ENCODE peak calls at places on chromosomes 13 and 19, in seven cellular contexts. O is left ventricle myocardium inferior; I is astrocyte; F is Panc1; P is heart left ventricle; M is HAP-1; T is CD8-positive, alpha-beta memory T cell. S is an unnamed sample. For H3K4me1, H3K36me3 and H3K27me3, the result is how much of the 10 kb centered on the place peaks cover.

GRCh38 chr13:22839554-22840286 is 341.1 kb upstream of the SGCG start:
- DNase-seq in P (no peak), I (no peak), O (no peak), M (no peak), T (no peak), F (no peak), S (no peak)

GRCh38 chr13:52961196-52961845 is 67.3 kb upstream of the OLFM4 start:
- DNase-seq in I (no peak), F (no peak), T (no peak), O (no peak), M (peak), P (no peak), S (no peak)

GRCh38 chr19:13951799-13952153 is 533 bp upstream of the DCAF15 start:
- DNase-seq in M (no peak), I (no peak), P (no peak), O (no peak), T (no peak), F (no peak), S (no peak)

GRCh38 chr13:34833562-34834182 is 108.4 kb upstream of the NBEA start:
- DNase-seq in O (no peak), F (no peak), I (peak), P (no peak), M (peak), T (no peak), S (no peak)

GRCh38 chr19:920051-920857 is 3.1 kb downstream of the KISS1R start:
- DNase-seq in I (no peak), F (no peak), M (no peak), T (peak), O (no peak), P (no peak), S (peak)

GRCh38 chr13:97385854-97386253 is 48.1 kb upstream of the RAP2A start:
- DNase-seq in T (no peak), I (peak), P (no peak), F (no peak), M (no peak), O (no peak), S (no peak)

GRCh38 chr19:52022193-52022592 is 6.0 kb downstream of the ZNF614 start:
- DNase-seq in F (no peak), I (no peak), P (no peak), M (no peak), T (no peak), O (no peak), S (no peak)

GRCh38 chr19:35332817-35333216 is 3.8 kb downstream of the CD22 start:
- DNase-seq in P (no peak), I (no peak), T (peak), F (no peak), O (no peak), M (no peak), S (no peak)

GRCh38 chr13:51942189-51942588 is 69.1 kb downstream of the ATP7B start:
- DNase-seq in O (no peak), P (no peak), M (no peak), T (peak), I (no peak), F (no peak), S (no peak)

GRCh38 chr13:25489238-25489637 is 117.5 kb downstream of the ATP8A2 start:
- DNase-seq in I (no peak), P (no peak), O (no peak), F (no peak), M (no peak), T (no peak), S (no peak)

GRCh38 chr19:4636151-4636717 is 3.1 kb upstream of the TNFAIP8L1 start:
- DNase-seq in M (peak), T (peak), F (no peak), I (no peak), O (peak), P (peak), S (peak)

GRCh38 chr19:12913871-12914690 is 5.0 kb downstream of the SYCE2 start:
- DNase-seq in O (no peak), M (no peak), P (no peak), I (peak), F (no peak), T (peak), S (no peak)

GRCh38 chr19:30557212-30557611 is 185.0 kb downstream of the ZNF536 start:
- DNase-seq in F (no peak), T (no peak), P (no peak), M (no peak), I (no peak), O (no peak), S (no peak)

GRCh38 chr19:22422220-22422619 is at the start of gene ZNF98:
- DNase-seq in O (peak), M (no peak), I (no peak), F (no peak), T (no peak), P (peak), S (no peak)

GRCh38 chr13:27359203-27359821 is 65.1 kb upstream of the GTF3A start:
- DNase-seq in O (peak), T (peak), F (no peak), P (peak), I (no peak), M (peak), S (peak)

GRCh38 chr13:29861694-29862110 is 11.3 kb upstream of the UBL3 start:
- DNase-seq in M (no peak), T (no peak), I (peak), F (no peak), P (no peak), O (no peak), S (peak)

GRCh38 chr19:35479278-35479677 is 11.0 kb downstream of the KRTDAP start:
- DNase-seq in T (no peak), O (no peak), P (no peak), I (no peak), F (no peak), M (no peak), S (no peak)

GRCh38 chr13:41061075-41061913 is at the start of gene WBP4:
- DNase-seq in M (peak), I (peak), F (peak), O (peak), P (peak), T (peak), S (peak)
- H3K4me1 ChIP-seq in M (under half), I (under half), F (under half), O (half or more), P (half or more), T (under half), S (under half)

GRCh38 chr19:44990966-44991365 is 10.3 kb upstream of the RELB start:
- DNase-seq in T (no peak), M (no peak), I (no peak), P (no peak), F (no peak), O (no peak), S (no peak)
- H3K36me3 ChIP-seq in T (under half), M (under half), I (under half), P (under half), F (under half), O (half or more), S (half or more)

DNA sequence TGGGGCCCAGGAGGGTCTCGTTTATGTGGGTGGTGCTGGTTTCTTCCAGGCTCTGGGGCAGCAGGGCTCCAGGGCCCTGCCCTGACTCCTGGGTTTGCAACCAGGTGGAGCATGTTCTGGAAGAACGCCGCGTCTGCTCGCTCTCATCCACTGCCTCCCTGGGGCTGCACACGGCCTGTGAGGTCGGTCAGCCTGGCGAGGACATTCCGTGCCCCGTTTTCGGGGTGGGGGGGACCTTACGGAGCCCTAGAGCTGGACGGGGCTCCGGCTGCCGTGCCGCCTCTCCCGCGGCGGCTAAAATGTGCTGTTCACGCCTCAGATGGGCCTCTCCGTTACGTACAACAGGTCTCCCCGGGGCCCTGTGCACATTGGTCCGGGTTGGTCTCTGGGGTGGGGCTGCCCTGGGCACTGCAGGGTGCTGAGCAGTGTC is 3.3 kb downstream of the GNA11 start:
- DNase-seq in T (no peak), O (no peak), M (no peak), I (no peak), P (peak), F (no peak), S (no peak)
- H3K27me3 ChIP-seq in T (under half), O (under half), M (under half), I (under half), P (under half), F (under half), S (under half)

GRCh38 chr13:24252136-24252535 is 57.2 kb upstream of the C1QTNF9 start:
- DNase-seq in P (no peak), T (no peak), M (no peak), O (no peak), I (no peak), F (no peak), S (no peak)
- H3K4me1 ChIP-seq in P (under half), T (half or more), M (under half), O (under half), I (under half), F (under half), S (under half)

DNA sequence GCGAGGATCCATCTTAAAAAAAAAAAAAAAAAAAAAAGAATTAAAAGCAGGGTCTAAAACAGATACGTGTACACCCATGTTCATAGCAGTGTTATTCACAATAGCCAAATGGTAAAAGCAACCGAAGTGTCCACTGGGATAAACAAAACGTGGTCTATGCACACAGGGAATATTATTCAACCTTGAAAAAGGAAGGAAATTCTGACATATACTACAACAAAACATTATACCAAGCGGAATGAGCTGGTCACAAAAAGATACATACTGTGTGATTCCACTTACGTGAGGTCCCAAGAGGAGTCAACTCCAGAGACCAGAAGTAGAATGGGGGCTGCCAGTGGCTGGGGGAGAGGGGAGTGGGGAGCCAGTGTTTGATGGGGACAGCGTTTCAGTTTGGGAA is 14.7 kb upstream of the ADPRHL1 start:
- DNase-seq in M (no peak), T (no peak), O (no peak), P (peak), F (no peak), I (no peak), S (no peak)
- H3K36me3 ChIP-seq in M (under half), T (under half), O (half or more), P (under half), F (under half), I (under half), S (under half)

GRCh38 chr13:60757481-60757880 is 360.5 kb downstream of the TDRD3 start:
- DNase-seq in P (no peak), T (no peak), I (no peak), M (no peak), F (no peak), O (no peak), S (no peak)

GRCh38 chr13:60755380-60756163 is 358.6 kb downstream of the TDRD3 start:
- DNase-seq in M (peak), F (no peak), I (no peak), T (no peak), O (no peak), P (no peak), S (no peak)

GRCh38 chr13:60758637-60759036 is 361.6 kb downstream of the TDRD3 start:
- DNase-seq in T (no peak), F (no peak), M (no peak), I (no peak), O (no peak), P (no peak), S (no peak)

GRCh38 chr13:60756306-60756705 is 359.3 kb downstream of the TDRD3 start:
- DNase-seq in T (no peak), P (no peak), F (no peak), I (no peak), M (no peak), O (no peak), S (no peak)

GRCh38 chr13:60759499-60759898 is 362.5 kb downstream of the TDRD3 start:
- DNase-seq in M (peak), P (no peak), O (no peak), I (peak), F (no peak), T (no peak), S (peak)
- H3K27me3 ChIP-seq in M (under half), P (under half), O (under half), I (under half), F (under half), T (under half), S (under half)

GRCh38 chr19:11010041-11010440 is 49.2 kb downstream of the SMARCA4 start:
- DNase-seq in F (no peak), O (no peak), I (no peak), T (no peak), M (no peak), P (no peak), S (no peak)
- H3K4me1 ChIP-seq in F (under half), O (under half), I (under half), T (under half), M (under half), P (under half), S (under half)

GRCh38 chr13:110468986-110469495 is 92.5 kb downstream of the RAB20 start:
- DNase-seq in O (no peak), I (no peak), F (no peak), T (no peak), M (no peak), P (no peak), S (no peak)
- H3K36me3 ChIP-seq in O (half or more), I (half or more), F (under half), T (under half), M (under half), P (under half), S (half or more)

GRCh38 chr19:47352095-47352494 is 3.0 kb downstream of the DHX34 start:
- DNase-seq in O (no peak), M (no peak), F (no peak), I (no peak), T (no peak), P (no peak), S (no peak)

GRCh38 chr19:47351545-47351944 is 2.4 kb downstream of the DHX34 start:
- DNase-seq in O (no peak), T (no peak), F (no peak), M (peak), I (peak), P (no peak), S (no peak)

GRCh38 chr19:47356900-47357299 is 7.8 kb downstream of the DHX34 start:
- DNase-seq in I (no peak), O (no peak), T (no peak), M (no peak), F (no peak), P (no peak), S (no peak)

GRCh38 chr19:47350599-47350998 is 1.5 kb downstream of the DHX34 start:
- DNase-seq in M (no peak), I (no peak), F (no peak), T (no peak), O (no peak), P (no peak), S (no peak)

GRCh38 chr19:47353307-47353712 is 4.2 kb downstream of the DHX34 start:
- DNase-seq in O (peak), P (peak), T (no peak), M (no peak), I (no peak), F (no peak), S (no peak)
- H3K27me3 ChIP-seq in O (under half), P (under half), T (under half), M (under half), I (under half), F (under half), S (under half)

GRCh38 chr19:46951236-46951986 is 68.2 kb upstream of the NPAS1 start:
- DNase-seq in P (peak), M (peak), O (no peak), F (no peak), I (peak), T (no peak), S (peak)
- H3K4me1 ChIP-seq in P (half or more), M (under half), O (half or more), F (under half), I (under half), T (half or more), S (half or more)